ENCODE peak calls at places on chromosomes 7 and 10, in nine cellular contexts. F, M, N, P, O, L, B, U and C are unnamed samples.

GRCh38 chr7:30321992-30322637 is 37.7 kb downstream of the ZNRF2 start:
- DNase-seq in B (no peak), M (no peak), P (no peak), U (peak), L (peak), O (no peak), N (no peak), F (no peak), C (no peak)

GRCh38 chr7:87210506-87210905 is 9.0 kb downstream of the TMEM243 start:
- DNase-seq in O (no peak), U (no peak), B (no peak), F (no peak), N (no peak), P (no peak), L (no peak), M (no peak), C (no peak)

GRCh38 chr7:104775581-104775980 is 238.4 kb upstream of the KMT2E start:
- DNase-seq in F (no peak), N (no peak), O (no peak), B (no peak), U (no peak), L (no peak), P (no peak), M (no peak), C (no peak)

GRCh38 chr10:124030061-124030460 is 63.3 kb downstream of the CHST15 start:
- DNase-seq in B (no peak), N (no peak), M (no peak), P (no peak), F (no peak), U (no peak), O (no peak), L (no peak), C (no peak)

GRCh38 chr10:110068780-110069179 is 61.0 kb downstream of the ADD3 start:
- DNase-seq in L (no peak), U (no peak), F (no peak), P (no peak), B (no peak), O (no peak), N (no peak), M (no peak), C (no peak)

GRCh38 chr10:122181055-122181732 is 89.9 kb upstream of the BTBD16 start:
- DNase-seq in B (no peak), M (no peak), F (peak), U (no peak), N (no peak), O (no peak), L (no peak), P (no peak), C (no peak)

GRCh38 chr10:43420369-43421200 is 11.6 kb upstream of the HNRNPF start:
- DNase-seq in O (peak), N (peak), B (peak), P (peak), F (peak), U (peak), L (peak), M (peak), C (peak)

GRCh38 chr10:125343118-125343752 is 182.9 kb upstream of the CTBP2 start:
- DNase-seq in B (no peak), L (no peak), F (no peak), O (no peak), M (no peak), U (no peak), N (no peak), P (no peak), C (no peak)

GRCh38 chr7:16801111-16801542 is 3.7 kb downstream of the AGR2 start:
- DNase-seq in O (no peak), B (no peak), U (no peak), P (no peak), M (no peak), L (peak), N (no peak), F (no peak), C (no peak)

GRCh38 chr7:92813390-92814024 is 22.9 kb downstream of the CDK6 start:
- DNase-seq in N (no peak), U (peak), B (no peak), F (peak), M (no peak), O (no peak), P (no peak), L (peak), C (no peak)